ENCODE peak calls at places on chromosomes 6 and 20, in seven cellular contexts. E, W, H, K, L, Y and B are unnamed samples.

GRCh38 chr6:150881911-150882481 is 16.5 kb downstream of the MTHFD1L start:
- DNase-seq in W (no peak), K (peak; percentile 93), L (peak; percentile 20), E (peak; percentile 81), Y (no peak), H (peak; percentile 41), B (no peak)

GRCh38 chr6:37897321-37897720 is 77.8 kb downstream of the ZFAND3 start:
- DNase-seq in H (no peak), L (no peak), W (no peak), K (no peak), Y (no peak), E (no peak), B (no peak)

GRCh38 chr20:25035924-25036323 is 22.0 kb downstream of the ACSS1 start:
- DNase-seq in E (no peak), K (no peak), L (no peak), W (no peak), Y (no peak), H (no peak), B (no peak)

GRCh38 chr6:26223213-26223612 is 136.0 kb downstream of the HFE start:
- DNase-seq in Y (no peak), H (peak; percentile 58), K (no peak), E (peak; percentile 84), L (no peak), W (no peak), B (no peak)

GRCh38 chr6:146347090-146347489 is 196.5 kb upstream of the RAB32 start:
- DNase-seq in L (no peak), H (no peak), Y (no peak), K (no peak), E (no peak), W (no peak), B (no peak)

GRCh38 chr20:58147628-58148370 is 80.7 kb downstream of the ANKRD60 start:
- DNase-seq in L (no peak), H (no peak), K (no peak), Y (no peak), E (no peak), W (no peak), B (no peak)

GRCh38 chr6:168725821-168726220 is 284.8 kb downstream of the SMOC2 start:
- DNase-seq in L (no peak), K (no peak), W (no peak), E (peak; percentile 50), H (peak; percentile 51), Y (no peak), B (no peak)

GRCh38 chr6:44869321-44869897 is 458.7 kb upstream of the RUNX2 start:
- DNase-seq in H (no peak), L (no peak), K (no peak), W (peak; percentile 37), E (no peak), Y (no peak), B (no peak)

GRCh38 chr6:135251416-135251815 is 70.3 kb downstream of the MYB start:
- DNase-seq in H (no peak), E (no peak), Y (no peak), L (no peak), W (no peak), K (no peak), B (no peak)

GRCh38 chr6:73727114-73727513 is 31.1 kb downstream of the CD109 start:
- DNase-seq in Y (no peak), E (no peak), W (no peak), H (no peak), L (no peak), K (no peak), B (no peak)